ENCODE peak calls at places on chromosomes 2 and 18, in four cellular contexts. One of them, this sample, is unnamed.

GRCh38 chr18:63422862-63423304 is 607 bp upstream of the VPS4B start:
- DNase-seq in testis: no peak
- DNase-seq in fibroblast of lung: no peak
- DNase-seq in CD4-positive, alpha-beta memory T cell: no peak
- DNase-seq in this sample: no peak

GRCh38 chr2:159108178-159108893 is 139.9 kb downstream of the TANC1 start:
- DNase-seq in testis: no peak
- DNase-seq in CD4-positive, alpha-beta memory T cell: no peak
- DNase-seq in fibroblast of lung: no peak
- DNase-seq in this sample: no peak

GRCh38 chr18:23291456-23292205 is 156.3 kb downstream of the CABLES1 start:
- DNase-seq in CD4-positive, alpha-beta memory T cell: no peak
- DNase-seq in testis: no peak
- DNase-seq in fibroblast of lung: peak; percentile 93
- DNase-seq in this sample: no peak

GRCh38 chr2:230269715-230270114 is 44.2 kb downstream of the SP140 start:
- DNase-seq in testis: no peak
- DNase-seq in CD4-positive, alpha-beta memory T cell: no peak
- DNase-seq in fibroblast of lung: no peak
- DNase-seq in this sample: no peak

GRCh38 chr2:27451095-27451494 is 8.9 kb downstream of the KRTCAP3 start:
- DNase-seq in fibroblast of lung: no peak
- DNase-seq in testis: no peak
- DNase-seq in CD4-positive, alpha-beta memory T cell: no peak
- DNase-seq in this sample: no peak

GRCh38 chr18:68152770-68153169 is 562.1 kb downstream of the TMX3 start:
- DNase-seq in fibroblast of lung: no peak
- DNase-seq in CD4-positive, alpha-beta memory T cell: no peak
- DNase-seq in testis: peak; percentile 20
- DNase-seq in this sample: no peak

GRCh38 chr2:57490746-57491145 is 555.9 kb upstream of the VRK2 start:
- DNase-seq in CD4-positive, alpha-beta memory T cell: no peak
- DNase-seq in fibroblast of lung: no peak
- DNase-seq in testis: no peak
- DNase-seq in this sample: no peak

GRCh38 chr2:148885209-148885608 is 10.2 kb downstream of the KIF5C start:
- DNase-seq in fibroblast of lung: no peak
- DNase-seq in testis: no peak
- DNase-seq in CD4-positive, alpha-beta memory T cell: no peak
- DNase-seq in this sample: no peak

GRCh38 chr18:75330308-75330707 is 97.2 kb downstream of the SMIM21 start:
- DNase-seq in testis: no peak
- DNase-seq in CD4-positive, alpha-beta memory T cell: no peak
- DNase-seq in fibroblast of lung: no peak
- DNase-seq in this sample: no peak

GRCh38 chr2:221969087-221969829 is 329.5 kb downstream of the PAX3 start:
- DNase-seq in fibroblast of lung: peak; percentile 40
- DNase-seq in testis: peak; percentile 42
- DNase-seq in CD4-positive, alpha-beta memory T cell: peak; percentile 16
- DNase-seq in this sample: peak; percentile 20

GRCh38 chr2:173555833-173556232 is 201.2 kb downstream of the CDCA7 start:
- DNase-seq in testis: no peak
- DNase-seq in fibroblast of lung: peak; percentile 31
- DNase-seq in CD4-positive, alpha-beta memory T cell: no peak
- DNase-seq in this sample: no peak

GRCh38 chr2:176491172-176491904 is 222.1 kb downstream of the MTX2 start:
- DNase-seq in testis: peak; percentile 63
- DNase-seq in fibroblast of lung: peak; percentile 100
- DNase-seq in CD4-positive, alpha-beta memory T cell: no peak
- DNase-seq in this sample: no peak

GRCh38 chr2:173048901-173049661 is 26.6 kb upstream of the MAP3K20 start:
- DNase-seq in testis: peak; percentile 61
- DNase-seq in fibroblast of lung: peak; percentile 98
- DNase-seq in CD4-positive, alpha-beta memory T cell: no peak
- DNase-seq in this sample: peak; percentile 56

DNA sequence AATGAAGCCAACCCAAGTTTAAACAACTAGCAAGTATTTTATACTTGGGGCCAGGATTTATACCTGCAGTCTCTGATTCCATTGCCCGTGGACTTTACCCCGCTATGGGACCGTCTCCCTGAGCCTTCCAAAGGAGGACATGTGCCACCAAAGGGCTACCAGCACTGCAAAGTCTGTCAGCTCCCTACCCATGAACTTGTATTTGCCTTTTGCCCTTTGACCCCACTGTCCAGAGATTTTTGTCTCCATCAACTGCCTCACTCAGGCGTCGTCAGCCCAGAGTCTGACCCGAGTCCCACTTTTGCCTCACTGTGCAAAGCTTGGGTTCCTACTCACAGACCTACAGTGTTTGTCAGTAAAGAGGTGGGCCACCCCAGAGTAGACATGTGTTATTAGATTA is 40.6 kb downstream of the B3GNT2 start:
- DNase-seq in fibroblast of lung: no peak
- DNase-seq in CD4-positive, alpha-beta memory T cell: no peak
- DNase-seq in testis: no peak
- DNase-seq in this sample: no peak
- H3K27me3 ChIP-seq in fibroblast of lung: no peaks in the 10 kb centered on the region
- H3K27me3 ChIP-seq in CD4-positive, alpha-beta memory T cell: no peaks in the 10 kb centered on the region
- H3K27me3 ChIP-seq in testis: no peaks in the 10 kb centered on the region
- H3K27me3 ChIP-seq in this sample: no peaks in the 10 kb centered on the region

GRCh38 chr18:35355140-35355618 is 11.0 kb upstream of the ZNF24 start:
- DNase-seq in fibroblast of lung: peak; percentile 78
- DNase-seq in testis: peak; percentile 88
- DNase-seq in CD4-positive, alpha-beta memory T cell: peak; percentile 60
- DNase-seq in this sample: peak; percentile 76
- H3K9me3 ChIP-seq in fibroblast of lung: no peaks in the 10 kb centered on the region
- H3K9me3 ChIP-seq in testis: no peaks in the 10 kb centered on the region
- H3K9me3 ChIP-seq in CD4-positive, alpha-beta memory T cell: no peaks in the 10 kb centered on the region
- H3K9me3 ChIP-seq in this sample: peaks cover 8% of the 10 kb centered on the region

GRCh38 chr2:1236596-1236995 is 176.7 kb upstream of the TPO start:
- DNase-seq in fibroblast of lung: no peak
- DNase-seq in CD4-positive, alpha-beta memory T cell: no peak
- DNase-seq in testis: no peak
- DNase-seq in this sample: no peak
- H3K27ac ChIP-seq in fibroblast of lung: no peak overlapping the region
- H3K27ac ChIP-seq in CD4-positive, alpha-beta memory T cell: no peak overlapping the region
- H3K27ac ChIP-seq in testis: no peak overlapping the region
- H3K27ac ChIP-seq in this sample: no peak overlapping the region

GRCh38 chr18:45837283-45838070 is 12.0 kb downstream of the SIGLEC15 start:
- DNase-seq in fibroblast of lung: peak; percentile 58
- DNase-seq in testis: peak; percentile 49
- DNase-seq in CD4-positive, alpha-beta memory T cell: peak; percentile 30
- DNase-seq in this sample: peak; percentile 79
- H3K27me3 ChIP-seq in fibroblast of lung: no peaks in the 10 kb centered on the region
- H3K27me3 ChIP-seq in testis: no peaks in the 10 kb centered on the region
- H3K27me3 ChIP-seq in CD4-positive, alpha-beta memory T cell: peaks cover 22% of the 10 kb centered on the region
- H3K27me3 ChIP-seq in this sample: peaks cover 85% of the 10 kb centered on the region

GRCh38 chr2:8510519-8510918 is 171.3 kb upstream of the ID2 start:
- DNase-seq in testis: no peak
- DNase-seq in CD4-positive, alpha-beta memory T cell: no peak
- DNase-seq in fibroblast of lung: no peak
- DNase-seq in this sample: no peak
- H3K9me3 ChIP-seq in testis: no peaks in the 10 kb centered on the region
- H3K9me3 ChIP-seq in CD4-positive, alpha-beta memory T cell: no peaks in the 10 kb centered on the region
- H3K9me3 ChIP-seq in fibroblast of lung: no peaks in the 10 kb centered on the region
- H3K9me3 ChIP-seq in this sample: peaks cover 15% of the 10 kb centered on the region

GRCh38 chr18:48939368-48940097 is 11.2 kb downstream of the SMAD7 start:
- DNase-seq in fibroblast of lung: peak; percentile 79
- DNase-seq in testis: no peak
- DNase-seq in CD4-positive, alpha-beta memory T cell: no peak
- DNase-seq in this sample: no peak
- H3K27ac ChIP-seq in fibroblast of lung: peak overlapping the region; percentile 72
- H3K27ac ChIP-seq in testis: peak overlapping the region; percentile 14
- H3K27ac ChIP-seq in CD4-positive, alpha-beta memory T cell: no peak overlapping the region
- H3K27ac ChIP-seq in this sample: no peak overlapping the region

DNA sequence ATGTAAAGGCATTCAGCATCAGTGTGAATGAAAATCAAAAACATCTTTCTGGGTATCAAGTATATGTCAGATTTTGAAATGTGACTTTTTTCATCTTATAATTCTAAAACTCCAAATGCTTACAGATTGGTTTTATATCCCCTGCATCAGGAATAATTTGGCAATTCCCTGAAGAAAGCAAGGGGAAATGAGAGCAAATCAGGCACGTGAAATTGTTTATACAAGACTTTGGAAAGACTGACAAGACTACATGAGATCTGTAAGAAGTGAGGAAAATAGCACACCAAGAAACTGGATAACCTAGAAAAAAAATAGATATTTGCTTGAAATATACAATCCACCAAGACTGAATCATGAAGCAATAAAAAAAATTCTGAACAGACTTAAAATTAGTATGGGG is 13.8 kb downstream of the COL6A3 start:
- DNase-seq in fibroblast of lung: no peak
- DNase-seq in CD4-positive, alpha-beta memory T cell: no peak
- DNase-seq in testis: no peak
- DNase-seq in this sample: no peak
- H3K27me3 ChIP-seq in fibroblast of lung: no peaks in the 10 kb centered on the region
- H3K27me3 ChIP-seq in CD4-positive, alpha-beta memory T cell: no peaks in the 10 kb centered on the region
- H3K27me3 ChIP-seq in testis: no peaks in the 10 kb centered on the region
- H3K27me3 ChIP-seq in this sample: peaks cover 90% of the 10 kb centered on the region

GRCh38 chr18:71666481-71666880 is 877.7 kb downstream of the CBLN2 start:
- DNase-seq in testis: no peak
- DNase-seq in CD4-positive, alpha-beta memory T cell: no peak
- DNase-seq in fibroblast of lung: no peak
- DNase-seq in this sample: no peak
- H3K9me3 ChIP-seq in testis: no peaks in the 10 kb centered on the region
- H3K9me3 ChIP-seq in CD4-positive, alpha-beta memory T cell: no peaks in the 10 kb centered on the region
- H3K9me3 ChIP-seq in fibroblast of lung: no peaks in the 10 kb centered on the region
- H3K9me3 ChIP-seq in this sample: no peaks in the 10 kb centered on the region